ENCODE peak calls at places on chromosomes 12 and 14, in nine cellular contexts. R is upper lobe of left lung, I is left ventricle myocardium inferior, G is body of pancreas, F is OCI-LY7, U is cardiac fibroblast, T is thoracic aorta, W is AG09309, A is right atrium auricular region. X is an unnamed sample.

GRCh38 chr12:86627001-86627400 is 370.8 kb upstream of the MGAT4C start:
- DNase-seq in R (no peak), I (no peak), G (no peak), F (no peak), U (no peak), T (no peak), W (no peak), A (no peak), X (peak; percentile 24)

GRCh38 chr12:96623818-96624217 is 134.4 kb downstream of the CFAP54 start:
- DNase-seq in R (no peak), I (no peak), G (no peak), F (no peak), U (no peak), T (no peak), W (no peak), A (no peak), X (no peak)

GRCh38 chr12:93571854-93572711 is at the start of gene SOCS2:
- DNase-seq in R (peak; percentile 92), I (peak; percentile 38), G (peak; percentile 19), F (no peak), U (no peak), T (no peak), W (no peak), A (no peak), X (no peak)

GRCh38 chr12:110330544-110330943 is 49.5 kb downstream of the ATP2A2 start:
- DNase-seq in R (no peak), I (no peak), G (no peak), F (no peak), U (peak; percentile 70), T (no peak), W (no peak), A (no peak), X (no peak)

GRCh38 chr14:88864198-88864597 is 39.7 kb downstream of the TTC8 start:
- DNase-seq in R (no peak), I (no peak), G (no peak), F (no peak), U (no peak), T (no peak), W (no peak), A (no peak), X (no peak)

GRCh38 chr12:81296556-81297305 is 218.9 kb downstream of the ACSS3 start:
- DNase-seq in R (no peak), I (no peak), G (peak; percentile 2), F (no peak), U (peak; percentile 36), T (no peak), W (no peak), A (no peak), X (no peak)

GRCh38 chr12:110317921-110318320 is 36.9 kb downstream of the ATP2A2 start:
- DNase-seq in R (no peak), I (no peak), G (no peak), F (no peak), U (peak; percentile 74), T (no peak), W (no peak), A (no peak), X (no peak)

GRCh38 chr14:61379639-61380184 is 58.3 kb downstream of the PRKCH start:
- DNase-seq in R (no peak), I (no peak), G (no peak), F (peak; percentile 10), U (no peak), T (no peak), W (no peak), A (no peak), X (no peak)

GRCh38 chr12:39897315-39897714 is 208.6 kb downstream of the SLC2A13 start:
- DNase-seq in R (no peak), I (no peak), G (no peak), F (no peak), U (no peak), T (no peak), W (no peak), A (no peak), X (no peak)

GRCh38 chr14:67187826-67188225 is 1.4 kb upstream of the GARIN2 start:
- DNase-seq in R (no peak), I (no peak), G (peak; percentile 6), F (no peak), U (peak; percentile 32), T (no peak), W (no peak), A (no peak), X (no peak)

GRCh38 chr12:76124456-76124855 is 40.0 kb upstream of the NAP1L1 start:
- DNase-seq in R (no peak), I (no peak), G (no peak), F (no peak), U (no peak), T (no peak), W (no peak), A (no peak), X (no peak)

GRCh38 chr14:53509845-53510244 is 356.7 kb upstream of the DDHD1 start:
- DNase-seq in R (no peak), I (peak; percentile 23), G (peak; percentile 20), F (no peak), U (peak; percentile 20), T (no peak), W (peak; percentile 91), A (peak; percentile 59), X (no peak)

GRCh38 chr12:46523446-46523845 is 150.9 kb upstream of the SLC38A2 start:
- DNase-seq in R (no peak), I (no peak), G (no peak), F (no peak), U (no peak), T (no peak), W (no peak), A (no peak), X (no peak)

GRCh38 chr14:50399251-50400032 is 2.8 kb upstream of the CDKL1 start:
- DNase-seq in R (no peak), I (no peak), G (peak; percentile 26), F (no peak), U (peak; percentile 28), T (peak; percentile 16), W (no peak), A (no peak), X (no peak)

GRCh38 chr14:43795600-43796228 is 711.4 kb downstream of the FSCB start:
- DNase-seq in R (no peak), I (no peak), G (peak; percentile 5), F (no peak), U (peak; percentile 24), T (no peak), W (no peak), A (no peak), X (no peak)

GRCh38 chr12:108833355-108833733 is 24.0 kb downstream of the SSH1 start:
- DNase-seq in R (peak; percentile 60), I (peak; percentile 44), G (no peak), F (no peak), U (peak; percentile 88), T (no peak), W (peak; percentile 77), A (peak; percentile 85), X (no peak)
- H3K4me3 ChIP-seq in R (no peak overlapping the region), I (peak overlapping the region; percentile 49), G (no peak overlapping the region), F (no peak overlapping the region), U (peak overlapping the region; percentile 15), T (peak overlapping the region; percentile 10), W (no peak overlapping the region), A (peak overlapping the region; percentile 16), X (no peak overlapping the region)

GRCh38 chr12:106769078-106769477 is 5.4 kb upstream of the RIC8B start:
- DNase-seq in R (no peak), I (no peak), G (peak; percentile 65), F (no peak), U (peak; percentile 66), T (no peak), W (no peak), A (no peak), X (peak; percentile 85)

GRCh38 chr12:106766393-106766826 is 8.1 kb upstream of the RIC8B start:
- DNase-seq in R (peak; percentile 12), I (peak; percentile 54), G (peak; percentile 46), F (no peak), U (peak; percentile 89), T (no peak), W (no peak), A (peak; percentile 67), X (peak; percentile 81)

GRCh38 chr12:106767206-106767605 is 7.3 kb upstream of the RIC8B start:
- DNase-seq in R (no peak), I (no peak), G (no peak), F (no peak), U (no peak), T (no peak), W (no peak), A (no peak), X (no peak)

GRCh38 chr12:106767954-106768501 is 6.5 kb upstream of the RIC8B start:
- DNase-seq in R (no peak), I (no peak), G (peak; percentile 74), F (no peak), U (peak; percentile 84), T (no peak), W (no peak), A (no peak), X (peak; percentile 87)

DNA sequence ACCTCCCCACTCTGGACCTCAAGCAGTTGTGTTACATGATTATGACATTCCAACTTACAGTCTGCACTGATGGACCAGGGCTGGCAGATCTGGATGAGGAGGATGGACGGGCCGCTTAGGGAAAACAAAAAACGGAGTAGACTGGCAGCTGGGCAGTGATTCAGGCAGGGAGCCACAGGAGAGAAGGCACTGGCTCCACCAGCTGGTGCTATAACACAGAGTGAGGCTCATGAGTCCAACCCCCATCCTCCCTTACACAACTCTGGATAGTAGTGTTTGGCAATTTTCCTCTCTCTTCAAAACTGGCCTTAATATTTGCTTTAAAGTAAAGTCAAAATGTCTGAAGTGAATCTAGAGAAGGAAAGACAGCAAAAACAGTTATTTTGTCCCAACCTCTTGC is 9.7 kb upstream of the RIC8B start:
- DNase-seq in R (no peak), I (no peak), G (no peak), F (no peak), U (peak; percentile 78), T (no peak), W (no peak), A (no peak), X (peak; percentile 69)
- TF ChIP-seq CTCF in R (peak; percentile 22), I (peak; percentile 39), G (no peak), F (no peak), U (peak; percentile 8), T (no peak), W (no peak), A (no peak), X (peak; percentile 52)

GRCh38 chr12:90611048-90611447 is 343.9 kb downstream of the CCER1 start:
- DNase-seq in R (no peak), I (no peak), G (no peak), F (no peak), U (no peak), T (no peak), W (no peak), A (no peak), X (no peak)
- H3K4me3 ChIP-seq in R (no peak overlapping the region), I (no peak overlapping the region), G (no peak overlapping the region), F (no peak overlapping the region), U (no peak overlapping the region), T (no peak overlapping the region), W (no peak overlapping the region), A (no peak overlapping the region), X (no peak overlapping the region)

GRCh38 chr12:18861287-18861858 is 123.5 kb downstream of the CAPZA3 start:
- DNase-seq in R (no peak), I (no peak), G (no peak), F (peak; percentile 21), U (peak; percentile 50), T (no peak), W (no peak), A (no peak), X (no peak)
- TF ChIP-seq CTCF in R (peak; percentile 60), I (peak; percentile 61), G (peak; percentile 63), F (peak; percentile 81), U (peak; percentile 56), T (no peak), W (peak; percentile 40), A (peak; percentile 45), X (peak; percentile 72)